ENCODE peak calls at places on chromosomes 7 and 10, in nine cellular contexts. Q, F, E, C, N, V, K, H and U are unnamed samples.

GRCh38 chr7:73908123-73908611 is 47.2 kb downstream of the TMEM270 start:
- DNase-seq in F (no peak), N (no peak), K (peak), Q (no peak), V (no peak), E (no peak), C (no peak), H (no peak), U (no peak)

GRCh38 chr7:108347616-108348015 is 108.6 kb downstream of the NRCAM start:
- DNase-seq in Q (peak), C (peak), H (no peak), F (no peak), K (no peak), N (no peak), V (no peak), E (no peak), U (no peak)

GRCh38 chr10:116201011-116201410 is 72.0 kb downstream of the GFRA1 start:
- DNase-seq in F (no peak), N (no peak), H (no peak), Q (no peak), C (no peak), V (no peak), K (no peak), E (no peak), U (no peak)

GRCh38 chr7:130904792-130905191 is 170.8 kb upstream of the KLF14 start:
- DNase-seq in Q (peak), N (no peak), E (no peak), H (no peak), C (no peak), V (no peak), F (no peak), K (no peak), U (no peak)

GRCh38 chr10:21130108-21130507 is 233.0 kb upstream of the NEBL start:
- DNase-seq in N (no peak), E (no peak), H (no peak), Q (no peak), V (no peak), F (no peak), C (no peak), K (no peak), U (no peak)

GRCh38 chr7:92133737-92134270 is 473 bp downstream of the CYP51A1 start:
- DNase-seq in C (peak), N (peak), F (peak), H (peak), E (peak), V (peak), K (peak), Q (peak), U (peak)

GRCh38 chr7:98110249-98111022 is 3.8 kb downstream of the LMTK2 start:
- DNase-seq in Q (peak), V (peak), K (no peak), N (no peak), F (no peak), E (no peak), H (no peak), C (peak), U (no peak)

GRCh38 chr7:121394709-121395140 is 1.4 kb downstream of the FAM3C start:
- DNase-seq in K (no peak), E (no peak), H (no peak), Q (peak), N (no peak), V (no peak), C (no peak), F (no peak), U (peak)

GRCh38 chr7:36275735-36276284 is 113.9 kb upstream of the ANLN start:
- DNase-seq in Q (no peak), N (no peak), E (no peak), C (no peak), K (no peak), H (no peak), V (peak), F (no peak), U (no peak)

GRCh38 chr7:140214075-140214684 is 37.4 kb upstream of the KDM7A start:
- DNase-seq in Q (peak), E (no peak), N (no peak), V (peak), F (peak), C (peak), H (peak), K (peak), U (peak)

GRCh38 chr10:364267-364775 is 229.1 kb downstream of the ZMYND11 start:
- DNase-seq in F (no peak), V (no peak), E (no peak), N (no peak), K (no peak), Q (no peak), C (no peak), H (no peak), U (no peak)

GRCh38 chr7:73967832-73968295 is 60.1 kb upstream of the ELN start:
- DNase-seq in C (no peak), E (no peak), V (no peak), N (no peak), H (no peak), K (peak), F (no peak), Q (no peak), U (no peak)

GRCh38 chr7:22372863-22373262 is 15.9 kb upstream of the RAPGEF5 start:
- DNase-seq in N (no peak), C (no peak), K (no peak), F (no peak), H (no peak), V (peak), E (no peak), Q (peak), U (no peak)

GRCh38 chr7:44108768-44109750 is 4.9 kb downstream of the AEBP1 start:
- DNase-seq in Q (no peak), H (no peak), F (no peak), C (peak), E (peak), V (no peak), N (no peak), K (no peak), U (no peak)

GRCh38 chr7:117478796-117479479 is 887 bp upstream of the CFTR start:
- DNase-seq in H (no peak), F (no peak), K (no peak), C (peak), V (peak), Q (peak), E (no peak), N (no peak), U (no peak)

GRCh38 chr10:13351340-13351915 is 3.3 kb upstream of the SEPHS1 start:
- DNase-seq in F (no peak), Q (no peak), H (no peak), C (peak), V (no peak), K (no peak), N (peak), E (no peak), U (peak)

GRCh38 chr7:117901089-117901797 is 28.0 kb upstream of the CTTNBP2 start:
- DNase-seq in V (peak), H (no peak), C (no peak), K (no peak), F (no peak), Q (peak), N (no peak), E (no peak), U (no peak)

GRCh38 chr10:95406651-95407280 is 116.0 kb upstream of the PDLIM1 start:
- DNase-seq in V (peak), Q (peak), H (peak), K (no peak), F (no peak), N (no peak), E (peak), C (no peak), U (no peak)

GRCh38 chr7:121398246-121398645 is 2.1 kb upstream of the FAM3C start:
- DNase-seq in K (no peak), Q (peak), F (no peak), H (no peak), C (no peak), E (no peak), N (no peak), V (no peak), U (no peak)

GRCh38 chr7:37921340-37921805 is 933 bp downstream of the EPDR1 start:
- DNase-seq in E (peak), V (peak), K (no peak), C (peak), F (peak), H (peak), N (no peak), Q (no peak), U (peak)

GRCh38 chr7:87000344-87000743 is 59.1 kb downstream of the ELAPOR2 start:
- DNase-seq in Q (no peak), C (no peak), E (no peak), K (no peak), F (no peak), H (no peak), N (no peak), V (no peak), U (no peak)

GRCh38 chr10:75396861-75397570 is 4.5 kb downstream of the ZNF503 start:
- DNase-seq in K (no peak), H (no peak), Q (no peak), E (no peak), F (no peak), V (peak), C (peak), N (no peak), U (no peak)

GRCh38 chr10:123404357-123404756 is 250.2 kb downstream of the BUB3 start:
- DNase-seq in E (no peak), K (no peak), Q (no peak), N (no peak), V (no peak), H (no peak), C (no peak), F (no peak), U (no peak)

GRCh38 chr10:74071151-74071550 is 73.2 kb downstream of the VCL start:
- DNase-seq in V (no peak), Q (no peak), F (no peak), K (no peak), E (no peak), N (no peak), C (no peak), H (no peak), U (no peak)

GRCh38 chr7:41828911-41829310 is 126.0 kb upstream of the INHBA start:
- DNase-seq in Q (no peak), F (no peak), H (no peak), K (no peak), N (no peak), C (no peak), E (no peak), V (no peak), U (no peak)